ENCODE peak calls at places on chromosomes 6 and 20, in seven cellular contexts. K, H, V, Z, G, B and R are unnamed samples. For H3K36me3, the result is how much of the 10 kb centered on the place peaks cover.

GRCh38 chr6:159045826-159046225 is 1.0 kb upstream of the TAGAP start:
- DNase-seq in K (no peak), H (no peak), V (no peak), Z (no peak), G (no peak), B (no peak), R (no peak)

GRCh38 chr6:7238900-7239589 is 74.0 kb downstream of the SSR1 start:
- DNase-seq in K (peak), H (peak), V (peak), Z (peak), G (peak), B (peak), R (peak)

GRCh38 chr6:30988209-30988825 is 4.8 kb downstream of the MUC21 start:
- DNase-seq in K (peak), H (no peak), V (no peak), Z (no peak), G (no peak), B (no peak), R (no peak)

GRCh38 chr20:11814276-11814675 is 103.4 kb upstream of the BTBD3 start:
- DNase-seq in K (peak), H (no peak), V (no peak), Z (no peak), G (no peak), B (no peak), R (peak)

GRCh38 chr20:4949833-4950178 is 51.5 kb downstream of the SLC23A2 start:
- DNase-seq in K (peak), H (no peak), V (peak), Z (no peak), G (no peak), B (peak), R (peak)

GRCh38 chr6:33927551-33927950 is 123.7 kb upstream of the MLN start:
- DNase-seq in K (peak), H (no peak), V (no peak), Z (no peak), G (no peak), B (no peak), R (peak)

GRCh38 chr20:63857751-63858392 is 3.4 kb upstream of the ABHD16B start:
- DNase-seq in K (no peak), H (no peak), V (no peak), Z (peak), G (no peak), B (no peak), R (no peak)

GRCh38 chr6:19268718-19269117 is 568.5 kb upstream of the ID4 start:
- DNase-seq in K (no peak), H (no peak), V (no peak), Z (no peak), G (no peak), B (no peak), R (no peak)

GRCh38 chr6:135182993-135183531 is 2.0 kb downstream of the MYB start:
- DNase-seq in K (peak), H (peak), V (peak), Z (no peak), G (no peak), B (peak), R (no peak)

GRCh38 chr6:135817035-135817434 is 34.5 kb upstream of the PDE7B start:
- DNase-seq in K (no peak), H (no peak), V (no peak), Z (no peak), G (no peak), B (no peak), R (no peak)

GRCh38 chr6:10465633-10466499 is 51.0 kb upstream of the TFAP2A start:
- DNase-seq in K (peak), H (no peak), V (peak), Z (no peak), G (peak), B (peak), R (no peak)

GRCh38 chr20:53331151-53331973 is 262.3 kb downstream of the ZNF217 start:
- DNase-seq in K (no peak), H (no peak), V (no peak), Z (no peak), G (peak), B (no peak), R (peak)

GRCh38 chr20:21166801-21167200 is 40.9 kb downstream of the KIZ start:
- DNase-seq in K (no peak), H (no peak), V (no peak), Z (no peak), G (no peak), B (no peak), R (no peak)

GRCh38 chr6:62285612-62286469 is at the start of gene KHDRBS2:
- DNase-seq in K (peak), H (no peak), V (peak), Z (peak), G (no peak), B (peak), R (no peak)

GRCh38 chr6:130885392-130886192 is 58.4 kb downstream of the SMLR1 start:
- DNase-seq in K (peak), H (peak), V (peak), Z (no peak), G (peak), B (no peak), R (peak)

GRCh38 chr6:147053311-147053921 is 150.8 kb upstream of the STXBP5 start:
- DNase-seq in K (no peak), H (no peak), V (no peak), Z (no peak), G (no peak), B (no peak), R (no peak)

GRCh38 chr20:58131581-58132142 is 96.8 kb downstream of the ANKRD60 start:
- DNase-seq in K (peak), H (no peak), V (no peak), Z (no peak), G (peak), B (no peak), R (peak)

GRCh38 chr6:154410619-154411044 is 54.0 kb upstream of the IPCEF1 start:
- DNase-seq in K (peak), H (no peak), V (no peak), Z (no peak), G (peak), B (no peak), R (peak)

GRCh38 chr6:169035381-169036280 is 218.0 kb downstream of the THBS2 start:
- DNase-seq in K (no peak), H (no peak), V (no peak), Z (no peak), G (no peak), B (no peak), R (peak)

GRCh38 chr20:38275815-38276550 is 15.4 kb upstream of the KIAA1755 start:
- DNase-seq in K (peak), H (no peak), V (no peak), Z (no peak), G (no peak), B (no peak), R (peak)

GRCh38 chr6:138307352-138307751 is 70.4 kb upstream of the SMIM28 start:
- DNase-seq in K (peak), H (no peak), V (no peak), Z (peak), G (no peak), B (no peak), R (peak)

GRCh38 chr20:36754656-36755222 is 8.8 kb upstream of the NDRG3 start:
- DNase-seq in K (peak), H (peak), V (peak), Z (no peak), G (peak), B (no peak), R (peak)

GRCh38 chr6:12137480-12137879 is 125.4 kb downstream of the HIVEP1 start:
- DNase-seq in K (peak), H (no peak), V (peak), Z (peak), G (no peak), B (no peak), R (peak)

GRCh38 chr6:109503327-109504224 is 20.6 kb upstream of the ZBTB24 start:
- DNase-seq in K (no peak), H (no peak), V (no peak), Z (no peak), G (no peak), B (no peak), R (no peak)

GRCh38 chr20:58634121-58634817 is 16.8 kb upstream of the STX16 start:
- DNase-seq in K (no peak), H (peak), V (no peak), Z (no peak), G (no peak), B (no peak), R (peak)

GRCh38 chr6:169589699-169590257 is 112.1 kb downstream of the WDR27 start:
- DNase-seq in K (peak), H (no peak), V (no peak), Z (no peak), G (no peak), B (peak), R (peak)

DNA sequence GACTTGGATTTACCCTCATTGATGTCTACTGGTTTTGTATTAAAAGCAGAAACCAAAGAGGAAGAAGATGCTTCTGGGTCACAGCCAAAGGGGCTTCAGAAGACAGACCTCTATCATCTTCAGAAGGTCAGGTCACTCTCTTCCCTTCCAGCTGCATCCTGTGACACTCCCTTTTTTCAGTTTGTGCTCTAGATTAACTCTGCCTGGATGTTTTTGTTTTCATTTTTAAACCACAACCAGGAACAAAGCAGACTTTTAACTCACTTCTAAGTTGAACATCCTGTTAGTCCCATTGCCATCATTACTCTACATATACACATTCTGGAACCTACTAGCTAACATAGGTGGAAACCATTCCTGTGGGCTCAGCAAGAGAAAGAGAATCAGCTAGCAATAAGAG is 45.2 kb downstream of the AKIRIN2 start:
- DNase-seq in K (no peak), H (no peak), V (no peak), Z (no peak), G (no peak), B (peak), R (no peak)
- H3K36me3 ChIP-seq in K (under half), H (under half), V (under half), Z (under half), G (under half), B (under half), R (under half)

GRCh38 chr6:79005497-79005896 is 72.6 kb downstream of the PHIP start:
- DNase-seq in K (no peak), H (no peak), V (no peak), Z (no peak), G (no peak), B (no peak), R (no peak)

GRCh38 chr6:79011940-79012339 is 66.1 kb downstream of the PHIP start:
- DNase-seq in K (no peak), H (no peak), V (no peak), Z (no peak), G (no peak), B (no peak), R (no peak)

GRCh38 chr6:79005024-79005423 is 73.0 kb downstream of the PHIP start:
- DNase-seq in K (peak), H (no peak), V (no peak), Z (no peak), G (no peak), B (no peak), R (no peak)

GRCh38 chr6:79010422-79010821 is 67.6 kb downstream of the PHIP start:
- DNase-seq in K (no peak), H (no peak), V (no peak), Z (no peak), G (no peak), B (no peak), R (no peak)

DNA sequence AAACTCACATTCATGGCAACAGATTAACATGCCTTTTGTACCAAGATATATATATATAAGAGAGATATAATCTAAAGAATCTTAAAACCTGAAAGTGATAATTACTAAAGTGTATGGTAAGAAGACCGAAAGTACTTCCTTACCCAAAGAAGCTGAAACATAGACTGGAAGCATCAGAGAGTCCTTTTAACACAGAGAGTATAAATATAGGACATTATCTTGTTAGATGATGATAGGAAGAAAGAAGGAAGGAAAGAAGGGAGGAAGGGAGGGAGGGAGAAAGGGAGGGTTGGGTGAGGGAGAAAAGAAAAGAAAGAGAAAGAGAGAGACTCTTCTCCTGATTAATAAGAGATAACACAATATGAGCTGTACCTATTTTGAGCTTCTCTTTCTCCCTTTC is 68.2 kb downstream of the PHIP start:
- DNase-seq in K (no peak), H (no peak), V (no peak), Z (no peak), G (no peak), B (no peak), R (no peak)
- H3K36me3 ChIP-seq in K (under half), H (under half), V (under half), Z (under half), G (under half), B (under half), R (under half)

GRCh38 chr6:13593103-13593502 is 18.7 kb downstream of the SIRT5 start:
- DNase-seq in K (no peak), H (no peak), V (no peak), Z (no peak), G (no peak), B (no peak), R (no peak)

GRCh38 chr6:13591205-13591921 is 17.0 kb downstream of the SIRT5 start:
- DNase-seq in K (no peak), H (no peak), V (no peak), Z (no peak), G (no peak), B (no peak), R (no peak)

GRCh38 chr6:13586936-13587542 is 12.6 kb downstream of the SIRT5 start:
- DNase-seq in K (no peak), H (no peak), V (no peak), Z (no peak), G (no peak), B (no peak), R (peak)

GRCh38 chr6:13590574-13591153 is 16.3 kb downstream of the SIRT5 start:
- DNase-seq in K (no peak), H (no peak), V (no peak), Z (no peak), G (no peak), B (no peak), R (no peak)

DNA sequence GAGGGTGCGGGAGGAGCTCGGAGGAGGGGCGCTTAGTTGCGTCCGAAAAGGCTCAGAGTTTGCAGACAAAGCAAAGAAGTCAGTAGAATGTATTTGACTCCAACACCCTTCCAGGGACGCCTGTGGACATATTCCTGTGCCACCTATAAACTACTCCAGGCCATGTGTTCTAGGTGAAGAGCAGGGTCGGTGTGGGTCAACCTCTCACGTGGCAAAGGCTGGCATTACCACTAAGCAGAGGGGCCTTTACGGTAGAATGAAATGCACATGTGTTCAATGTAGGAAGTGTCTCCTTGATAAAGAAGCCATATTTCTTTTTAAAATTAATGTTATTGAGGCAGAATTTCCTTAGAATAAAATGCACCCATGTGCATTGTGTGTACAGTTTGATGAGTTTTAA is 15.4 kb downstream of the SIRT5 start:
- DNase-seq in K (no peak), H (no peak), V (no peak), Z (no peak), G (no peak), B (no peak), R (no peak)
- H3K36me3 ChIP-seq in K (under half), H (under half), V (under half), Z (half or more), G (under half), B (under half), R (under half)

DNA sequence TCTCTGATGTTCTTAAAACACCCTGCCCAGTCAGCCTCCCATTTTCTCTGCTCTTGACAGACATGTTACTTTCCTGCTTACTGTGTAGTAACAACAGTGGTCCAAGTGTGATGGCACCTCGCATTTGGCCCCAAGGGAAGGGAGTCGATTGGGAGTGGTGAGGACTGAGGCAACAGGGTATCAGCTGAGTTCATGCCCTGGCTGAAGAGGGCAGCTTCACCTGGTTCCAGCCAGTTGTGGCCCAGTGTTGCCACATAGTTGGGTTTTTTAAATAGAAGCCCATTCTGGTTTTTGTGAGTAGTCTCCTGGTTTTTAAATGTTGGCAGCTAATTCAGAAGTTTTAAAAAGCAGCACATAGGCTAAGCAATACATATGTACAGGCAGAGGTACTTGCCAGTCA is 37.2 kb downstream of the ARFGEF2 start:
- DNase-seq in K (no peak), H (no peak), V (no peak), Z (no peak), G (no peak), B (no peak), R (no peak)
- H3K36me3 ChIP-seq in K (under half), H (under half), V (under half), Z (half or more), G (under half), B (under half), R (under half)

GRCh38 chr20:16488086-16488485 is 85.2 kb downstream of the KIF16B start:
- DNase-seq in K (no peak), H (no peak), V (no peak), Z (no peak), G (no peak), B (no peak), R (no peak)

GRCh38 chr20:16491277-16491912 is 81.9 kb downstream of the KIF16B start:
- DNase-seq in K (no peak), H (no peak), V (no peak), Z (no peak), G (no peak), B (peak), R (peak)

GRCh38 chr20:16493486-16493885 is 79.8 kb downstream of the KIF16B start:
- DNase-seq in K (no peak), H (no peak), V (no peak), Z (no peak), G (no peak), B (no peak), R (no peak)

GRCh38 chr20:16486532-16486931 is 86.7 kb downstream of the KIF16B start:
- DNase-seq in K (no peak), H (no peak), V (no peak), Z (no peak), G (no peak), B (no peak), R (no peak)

DNA sequence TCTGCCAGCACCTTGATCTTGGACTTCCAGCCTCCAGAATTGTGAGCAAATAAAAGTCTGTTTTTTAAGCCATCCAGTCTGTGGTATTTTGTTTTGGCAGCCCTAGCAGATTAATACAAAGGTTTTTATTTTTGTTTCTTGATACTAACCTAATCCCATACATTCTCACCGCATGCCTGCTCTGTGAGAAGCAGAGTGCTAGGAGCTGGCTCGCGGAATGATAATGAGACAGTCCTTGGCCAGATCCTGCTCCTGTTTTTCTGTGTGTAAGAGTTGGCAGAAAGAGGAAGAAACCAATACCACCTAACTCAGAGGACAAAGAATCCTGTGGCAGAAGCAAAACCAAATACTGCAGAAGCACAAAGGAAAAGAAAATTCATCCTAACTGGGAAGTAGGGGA is 82.6 kb downstream of the KIF16B start:
- DNase-seq in K (no peak), H (no peak), V (no peak), Z (no peak), G (no peak), B (no peak), R (peak)
- H3K36me3 ChIP-seq in K (under half), H (under half), V (under half), Z (under half), G (under half), B (under half), R (under half)

DNA sequence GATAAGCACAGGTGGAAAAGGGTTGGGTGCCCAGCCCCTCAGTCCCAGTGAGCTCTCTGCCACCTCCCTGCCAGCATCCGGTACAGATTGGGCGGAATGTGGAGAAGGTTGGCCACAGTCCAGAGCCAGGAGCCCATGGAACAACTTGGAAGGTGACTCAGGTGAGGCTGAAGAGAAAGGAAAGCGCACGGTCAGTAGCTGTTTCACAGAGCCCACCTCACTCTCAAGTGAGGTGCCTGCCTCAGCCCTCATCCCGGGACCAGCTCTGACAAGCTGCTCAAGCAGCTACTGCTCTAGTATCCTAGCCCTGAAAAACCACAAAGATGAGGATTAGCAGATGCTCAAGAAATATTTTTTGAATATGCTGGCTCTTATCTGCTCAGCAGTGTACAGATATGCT is 1.1 kb upstream of the MMP24OS start:
- DNase-seq in K (peak), H (no peak), V (no peak), Z (no peak), G (no peak), B (no peak), R (no peak)
- H3K36me3 ChIP-seq in K (under half), H (under half), V (under half), Z (under half), G (under half), B (under half), R (under half)

DNA sequence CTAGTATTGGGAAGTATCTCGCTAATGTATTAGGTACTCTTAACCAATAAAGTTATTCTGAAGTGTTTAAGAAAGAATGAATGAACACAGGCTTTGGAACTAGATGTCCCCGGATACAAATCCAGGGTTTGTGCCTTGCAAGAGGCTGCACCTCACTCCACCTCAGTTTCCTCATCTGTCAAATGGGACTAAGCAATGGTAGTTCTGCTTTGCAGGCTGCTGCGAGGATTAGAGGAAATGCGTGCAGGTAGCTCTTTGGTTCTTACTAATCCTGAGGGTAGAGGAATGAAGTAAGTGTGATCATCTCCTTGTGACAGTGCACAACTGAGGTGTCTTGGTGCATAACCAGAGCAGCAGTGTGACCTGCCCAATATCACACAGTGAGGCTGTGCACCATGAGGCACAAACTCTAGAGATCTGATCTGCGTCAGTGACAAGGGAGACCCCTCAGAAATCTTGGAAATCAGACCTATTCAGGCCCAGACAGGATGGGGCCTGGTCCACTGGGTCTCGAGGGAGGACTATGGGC is 26.7 kb downstream of the ADA start:
- DNase-seq in K (no peak), H (no peak), V (no peak), Z (no peak), G (no peak), B (no peak), R (no peak)
- H3K36me3 ChIP-seq in K (under half), H (under half), V (under half), Z (half or more), G (under half), B (half or more), R (under half)

GRCh38 chr20:34744340-34744739 is 40.2 kb downstream of the TP53INP2 start:
- DNase-seq in K (no peak), H (no peak), V (no peak), Z (no peak), G (no peak), B (no peak), R (no peak)
- H3K36me3 ChIP-seq in K (under half), H (under half), V (under half), Z (half or more), G (under half), B (under half), R (under half)